ENCODE peak calls at places on chromosomes 4 and X, in nine cellular contexts. O is suprapubic skin, X is GM13977, G is HFF-Myc, W is tibial artery, N is Peyer's patch, P is endodermal cell, Y is AG09309, T is right lobe of liver. L is an unnamed sample.

GRCh38 chr4:73753215-73753614 is 12.8 kb downstream of the CXCL8 start:
- DNase-seq in X (no peak), Y (no peak), G (no peak), N (no peak), P (no peak), W (no peak), T (no peak), O (no peak), L (no peak)

GRCh38 chr4:153000068-153000420 is 63.9 kb downstream of the FHDC1 start:
- DNase-seq in T (no peak), G (no peak), N (no peak), Y (no peak), X (no peak), W (no peak), O (no peak), P (no peak), L (no peak)

GRCh38 chr4:184282251-184282713 is 64.6 kb upstream of the ENPP6 start:
- DNase-seq in P (peak; percentile 59), X (peak; percentile 30), G (no peak), N (peak; percentile 65), T (peak; percentile 66), O (no peak), Y (no peak), W (no peak), L (peak; percentile 77)

GRCh38 chr4:22356996-22357596 is 158.8 kb downstream of the ADGRA3 start:
- DNase-seq in O (no peak), N (no peak), G (no peak), W (no peak), Y (peak; percentile 29), P (peak; percentile 48), T (no peak), X (peak; percentile 10), L (no peak)

GRCh38 chr4:186217733-186218293 is 9.5 kb upstream of the KLKB1 start:
- DNase-seq in P (no peak), T (no peak), O (no peak), N (no peak), X (no peak), G (no peak), Y (no peak), W (no peak), L (no peak)

GRCh38 chr4:45331796-45332195 is 605.4 kb upstream of the GNPDA2 start:
- DNase-seq in Y (no peak), T (no peak), W (no peak), G (no peak), O (no peak), P (no peak), N (no peak), X (no peak), L (no peak)

GRCh38 chr4:152115794-152116193 is 355.0 kb upstream of the GATB start:
- DNase-seq in P (no peak), X (no peak), W (no peak), N (peak; percentile 43), O (no peak), T (no peak), Y (no peak), G (no peak), L (no peak)

GRCh38 chrX:30308263-30309138 is 689 bp downstream of the NR0B1 start:
- DNase-seq in O (no peak), W (no peak), P (peak; percentile 82), X (peak; percentile 14), T (no peak), G (no peak), Y (no peak), N (no peak), L (no peak)

GRCh38 chr4:8832130-8832930 is 39.3 kb downstream of the HMX1 start:
- DNase-seq in T (peak; percentile 7), G (peak; percentile 3), O (peak; percentile 69), N (no peak), P (peak; percentile 36), Y (no peak), X (no peak), W (no peak), L (no peak)

GRCh38 chr4:6965329-6965728 is 55.7 kb downstream of the TBC1D14 start:
- DNase-seq in O (no peak), Y (no peak), G (no peak), T (no peak), X (no peak), P (no peak), W (no peak), N (peak; percentile 12), L (no peak)

GRCh38 chrX:110310896-110311295 is 7.0 kb downstream of the AMMECR1 start:
- DNase-seq in X (peak; percentile 49), W (no peak), G (no peak), T (no peak), P (no peak), O (no peak), N (no peak), Y (no peak), L (no peak)

GRCh38 chr4:32929738-32930688 is 2209.8 kb downstream of the PCDH7 start:
- DNase-seq in T (no peak), P (no peak), Y (no peak), O (no peak), X (no peak), G (no peak), N (no peak), W (no peak), L (no peak)

GRCh38 chr4:154416183-154416543 is 75.4 kb downstream of the DCHS2 start:
- DNase-seq in N (peak; percentile 38), P (peak; percentile 86), T (peak; percentile 24), O (no peak), W (no peak), Y (no peak), X (no peak), G (no peak), L (peak; percentile 12)

GRCh38 chrX:30653415-30654131 is at the start of gene GK:
- DNase-seq in N (peak; percentile 19), P (peak; percentile 54), W (no peak), Y (no peak), T (peak; percentile 45), G (no peak), O (no peak), X (no peak), L (peak; percentile 62)

GRCh38 chrX:8364369-8365141 is 100.1 kb upstream of the VCX3B start:
- DNase-seq in X (peak; percentile 8), G (no peak), P (peak; percentile 82), O (no peak), T (no peak), N (no peak), W (no peak), Y (no peak), L (no peak)

GRCh38 chrX:153771686-153772607 is 7.9 kb downstream of the PLXNB3 start:
- DNase-seq in O (no peak), X (peak; percentile 26), P (peak; percentile 28), T (peak; percentile 17), W (no peak), N (no peak), G (no peak), Y (no peak), L (peak; percentile 4)

GRCh38 chr4:42018451-42018850 is 28.1 kb downstream of the SLC30A9 start:
- DNase-seq in X (no peak), Y (no peak), O (no peak), P (no peak), G (no peak), W (no peak), T (no peak), N (no peak), L (no peak)

GRCh38 chrX:115388879-115389278 is 99.4 kb downstream of the LUZP4 start:
- DNase-seq in N (no peak), Y (no peak), O (no peak), G (no peak), X (no peak), P (no peak), W (no peak), T (no peak), L (no peak)

GRCh38 chr4:94412019-94413017 is 39.4 kb upstream of the PDLIM5 start:
- DNase-seq in P (no peak), T (no peak), Y (peak; percentile 33), X (no peak), N (no peak), O (no peak), G (peak; percentile 86), W (no peak), L (no peak)

GRCh38 chr4:3212391-3213100 is 36.4 kb upstream of the MSANTD1 start:
- DNase-seq in T (no peak), Y (no peak), P (no peak), O (no peak), G (no peak), N (no peak), W (no peak), X (no peak), L (no peak)

GRCh38 chr4:111943796-111944203 is 201.5 kb upstream of the FAM241A start:
- DNase-seq in O (no peak), G (no peak), P (peak; percentile 86), N (no peak), T (peak; percentile 34), W (no peak), Y (no peak), X (peak; percentile 40), L (peak; percentile 24)

GRCh38 chrX:50180073-50180940 is 20.5 kb downstream of the AKAP4 start:
- DNase-seq in X (no peak), G (no peak), T (no peak), N (no peak), Y (no peak), W (no peak), P (peak; percentile 43), O (no peak), L (no peak)

GRCh38 chrX:43961699-43962098 is 11.5 kb downstream of the NDP start:
- DNase-seq in T (no peak), X (no peak), N (no peak), P (no peak), G (no peak), Y (no peak), W (no peak), O (no peak), L (no peak)
- TF ChIP-seq CTCF in T (peak; percentile 8), X (peak; percentile 31), N (no peak), P (peak; percentile 77), G (no peak), Y (peak; percentile 16), W (no peak), O (no peak), L (peak; percentile 43)

DNA sequence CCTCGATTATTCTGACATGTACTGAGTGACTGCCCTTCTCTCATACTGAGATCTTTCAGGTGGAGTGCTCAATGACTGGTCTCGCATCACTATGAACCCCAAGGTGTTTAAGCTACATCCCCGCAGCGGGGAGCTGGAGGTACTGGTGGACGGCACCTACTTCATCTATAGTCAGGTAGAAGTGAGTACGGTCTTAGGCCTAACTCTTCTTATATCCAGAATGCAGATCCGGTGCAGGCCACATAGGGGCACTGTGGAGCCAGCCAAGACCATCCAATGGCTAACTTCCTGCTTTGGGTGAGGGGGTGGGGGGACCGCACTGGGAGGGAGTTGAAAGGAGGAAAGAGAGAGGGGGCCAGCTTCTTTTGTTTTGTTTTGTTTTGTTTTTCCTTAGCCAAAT is 16.4 kb downstream of the AWAT2 start:
- DNase-seq in O (no peak), G (no peak), X (peak; percentile 35), P (peak; percentile 86), W (no peak), T (peak; percentile 29), N (no peak), Y (no peak), L (no peak)
- TF ChIP-seq CTCF in O (peak; percentile 38), G (peak; percentile 53), X (peak; percentile 76), P (peak; percentile 74), W (peak; percentile 34), T (peak; percentile 38), N (peak; percentile 15), Y (peak; percentile 61), L (peak; percentile 72)

GRCh38 chr4:123127218-123127617 is 204.8 kb upstream of the NUDT6 start:
- DNase-seq in T (no peak), X (no peak), P (no peak), O (no peak), G (no peak), N (no peak), Y (no peak), W (no peak), L (no peak)
- TF ChIP-seq CTCF in T (no peak), X (peak; percentile 13), P (peak; percentile 61), O (no peak), G (no peak), N (peak; percentile 23), Y (no peak), W (peak; percentile 52), L (no peak)

GRCh38 chrX:121307441-121307840 is 260.0 kb downstream of the GLUD2 start:
- DNase-seq in T (no peak), X (peak; percentile 9), P (no peak), O (no peak), N (no peak), G (no peak), Y (no peak), W (no peak), L (peak; percentile 50)
- TF ChIP-seq CTCF in T (no peak), X (no peak), P (no peak), O (no peak), N (no peak), G (no peak), Y (no peak), W (no peak), L (no peak)